ENCODE peak calls at places on chromosomes 12 and 14, in four cellular contexts. One of them, this sample, is unnamed.

GRCh38 chr12:115305867-115306266 is 621.9 kb upstream of the TBX3 start:
- DNase-seq in trophoblast cell: no peak
- DNase-seq in fibroblast of lung: no peak
- DNase-seq in IMR-90: no peak
- DNase-seq in this sample: no peak

GRCh38 chr12:64088431-64089349 is 133.4 kb downstream of the KICS2 start:
- DNase-seq in fibroblast of lung: peak; percentile 96
- DNase-seq in trophoblast cell: peak; percentile 75
- DNase-seq in IMR-90: peak; percentile 97
- DNase-seq in this sample: peak; percentile 96

GRCh38 chr12:42763682-42764081 is 174.1 kb upstream of the PRICKLE1 start:
- DNase-seq in IMR-90: no peak
- DNase-seq in fibroblast of lung: no peak
- DNase-seq in trophoblast cell: no peak
- DNase-seq in this sample: no peak

GRCh38 chr12:117367006-117367638 is 5.7 kb upstream of the NOS1 start:
- DNase-seq in IMR-90: peak; percentile 53
- DNase-seq in trophoblast cell: peak; percentile 74
- DNase-seq in fibroblast of lung: peak; percentile 40
- DNase-seq in this sample: peak; percentile 29

GRCh38 chr12:123164222-123164621 is 13.3 kb upstream of the PITPNM2 start:
- DNase-seq in fibroblast of lung: no peak
- DNase-seq in IMR-90: no peak
- DNase-seq in trophoblast cell: no peak
- DNase-seq in this sample: no peak

GRCh38 chr12:93745304-93745703 is 68.1 kb downstream of the CRADD start:
- DNase-seq in trophoblast cell: no peak
- DNase-seq in fibroblast of lung: no peak
- DNase-seq in IMR-90: no peak
- DNase-seq in this sample: no peak

GRCh38 chr14:65239143-65239672 is 136.9 kb upstream of the MAX start:
- DNase-seq in fibroblast of lung: peak; percentile 94
- DNase-seq in trophoblast cell: peak; percentile 70
- DNase-seq in IMR-90: peak; percentile 77
- DNase-seq in this sample: peak; percentile 92

GRCh38 chr12:56955631-56956256 is 1.7 kb downstream of the RDH16 start:
- DNase-seq in trophoblast cell: no peak
- DNase-seq in fibroblast of lung: no peak
- DNase-seq in IMR-90: peak; percentile 22
- DNase-seq in this sample: no peak

GRCh38 chr12:124750787-124751471 is 112.7 kb downstream of the SCARB1 start:
- DNase-seq in IMR-90: no peak
- DNase-seq in fibroblast of lung: no peak
- DNase-seq in trophoblast cell: no peak
- DNase-seq in this sample: no peak

GRCh38 chr12:123027726-123028445 is 47.4 kb downstream of the ARL6IP4 start:
- DNase-seq in trophoblast cell: no peak
- DNase-seq in IMR-90: no peak
- DNase-seq in fibroblast of lung: no peak
- DNase-seq in this sample: no peak

GRCh38 chr12:72272731-72273498 is 745 bp downstream of the TRHDE start:
- DNase-seq in fibroblast of lung: peak; percentile 70
- DNase-seq in trophoblast cell: no peak
- DNase-seq in IMR-90: peak; percentile 58
- DNase-seq in this sample: peak; percentile 65

GRCh38 chr12:78470354-78471195 is 394.0 kb upstream of the SYT1 start:
- DNase-seq in fibroblast of lung: peak; percentile 53
- DNase-seq in trophoblast cell: peak; percentile 38
- DNase-seq in IMR-90: peak; percentile 60
- DNase-seq in this sample: peak; percentile 42

GRCh38 chr12:115407723-115408122 is 723.7 kb upstream of the TBX3 start:
- DNase-seq in fibroblast of lung: no peak
- DNase-seq in trophoblast cell: no peak
- DNase-seq in IMR-90: no peak
- DNase-seq in this sample: no peak

GRCh38 chr12:131921866-131922769 is 7.0 kb upstream of the PUS1 start:
- DNase-seq in trophoblast cell: no peak
- DNase-seq in fibroblast of lung: no peak
- DNase-seq in IMR-90: no peak
- DNase-seq in this sample: no peak

GRCh38 chr14:25095784-25096390 is 45.9 kb upstream of the STXBP6 start:
- DNase-seq in IMR-90: no peak
- DNase-seq in trophoblast cell: no peak
- DNase-seq in fibroblast of lung: no peak
- DNase-seq in this sample: no peak

GRCh38 chr12:100058482-100059029 is 73.8 kb upstream of the ANKS1B start:
- DNase-seq in fibroblast of lung: peak; percentile 97
- DNase-seq in trophoblast cell: peak; percentile 72
- DNase-seq in IMR-90: peak; percentile 96
- DNase-seq in this sample: peak; percentile 97

GRCh38 chr14:29536886-29537511 is 390.6 kb downstream of the PRKD1 start:
- DNase-seq in fibroblast of lung: peak; percentile 23
- DNase-seq in trophoblast cell: no peak
- DNase-seq in IMR-90: peak; percentile 35
- DNase-seq in this sample: peak; percentile 8

GRCh38 chr12:111692575-111693210 is 6.8 kb downstream of the ACAD10 start:
- DNase-seq in trophoblast cell: no peak
- DNase-seq in IMR-90: peak; percentile 15
- DNase-seq in fibroblast of lung: no peak
- DNase-seq in this sample: no peak

GRCh38 chr12:95541436-95541835 is 9.8 kb downstream of the USP44 start:
- DNase-seq in IMR-90: no peak
- DNase-seq in trophoblast cell: no peak
- DNase-seq in fibroblast of lung: no peak
- DNase-seq in this sample: no peak

GRCh38 chr12:18257251-18257650 is 4.1 kb upstream of the PIK3C2G start:
- DNase-seq in trophoblast cell: no peak
- DNase-seq in IMR-90: no peak
- DNase-seq in fibroblast of lung: no peak
- DNase-seq in this sample: no peak

GRCh38 chr12:14257734-14258467 is 107.6 kb upstream of the ATF7IP start:
- DNase-seq in IMR-90: peak; percentile 100
- DNase-seq in trophoblast cell: peak; percentile 99
- DNase-seq in fibroblast of lung: peak; percentile 100
- DNase-seq in this sample: peak; percentile 100

DNA sequence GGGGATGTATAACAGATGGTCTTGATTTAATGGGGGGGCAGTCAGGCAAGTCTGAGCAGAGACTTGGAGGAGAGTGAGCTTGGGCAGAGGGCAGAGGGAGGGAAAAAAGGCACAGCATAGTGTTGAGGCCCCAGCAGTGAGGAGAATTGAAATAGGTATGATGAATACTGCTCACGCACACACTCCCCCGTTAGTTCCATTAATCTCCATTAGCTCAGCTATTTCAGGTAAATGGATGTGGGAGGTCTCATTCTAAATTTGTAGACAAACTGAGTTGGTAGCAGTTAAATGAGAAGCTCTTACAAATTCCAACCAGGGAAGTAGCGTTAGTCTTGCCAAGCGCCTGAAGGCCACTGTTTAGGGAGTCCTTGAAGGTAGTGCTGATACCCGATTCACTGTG is 66.7 kb upstream of the STON2 start:
- DNase-seq in IMR-90: no peak
- DNase-seq in fibroblast of lung: no peak
- DNase-seq in trophoblast cell: no peak
- DNase-seq in this sample: no peak
- H3K4me1 ChIP-seq in IMR-90: no peaks in the 10 kb centered on the region
- H3K4me1 ChIP-seq in fibroblast of lung: no peaks in the 10 kb centered on the region
- H3K4me1 ChIP-seq in trophoblast cell: no peaks in the 10 kb centered on the region
- H3K4me1 ChIP-seq in this sample: peaks cover 3% of the 10 kb centered on the region

DNA sequence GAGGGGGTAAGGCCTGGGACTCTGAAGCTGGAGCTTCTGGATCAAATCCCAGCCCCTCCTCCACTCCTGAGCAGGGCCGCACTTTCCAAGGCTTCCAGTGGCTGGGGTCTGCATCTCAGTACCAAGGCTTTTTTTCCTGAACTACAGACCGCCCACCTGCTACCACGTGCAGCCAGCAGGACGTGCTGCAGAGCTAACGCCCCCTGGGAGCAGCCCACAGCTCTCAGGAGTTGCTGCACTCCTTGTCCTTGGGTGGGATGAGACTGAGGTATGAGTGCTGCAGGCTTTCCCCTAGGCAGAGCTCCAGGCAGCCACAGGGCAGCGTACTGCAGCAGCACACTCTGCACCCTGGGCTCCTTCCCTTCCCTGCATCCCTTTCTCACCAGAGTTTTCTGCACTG is 25.8 kb downstream of the RBM19 start:
- DNase-seq in fibroblast of lung: no peak
- DNase-seq in IMR-90: no peak
- DNase-seq in trophoblast cell: no peak
- DNase-seq in this sample: no peak
- H3K4me2 ChIP-seq in fibroblast of lung: no peak overlapping the region
- H3K4me2 ChIP-seq in IMR-90: no peak overlapping the region
- H3K4me2 ChIP-seq in trophoblast cell: no peak overlapping the region
- H3K4me2 ChIP-seq in this sample: no peak overlapping the region

DNA sequence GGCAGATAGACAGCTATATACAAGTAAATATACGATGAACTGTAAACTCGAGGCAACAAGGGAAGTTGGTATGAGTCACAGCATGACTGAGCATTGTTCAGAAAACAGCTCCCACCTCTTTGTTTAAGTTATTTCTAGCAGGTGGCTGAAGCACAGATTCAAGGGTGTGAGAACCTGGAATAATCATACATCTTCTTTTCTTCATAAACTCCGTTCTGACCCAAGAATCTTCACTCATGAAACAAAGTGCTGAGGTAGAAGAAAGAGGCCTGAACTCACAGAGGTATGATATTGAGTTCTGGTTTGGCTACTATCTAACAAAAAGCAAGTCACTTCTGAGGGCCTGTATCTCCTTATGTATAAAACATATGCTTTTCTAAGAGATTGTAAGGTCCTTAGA is 364.1 kb upstream of the KITLG start:
- DNase-seq in fibroblast of lung: peak; percentile 68
- DNase-seq in IMR-90: peak; percentile 60
- DNase-seq in trophoblast cell: no peak
- DNase-seq in this sample: peak; percentile 66
- H3K9ac ChIP-seq in fibroblast of lung: no peak overlapping the region
- H3K9ac ChIP-seq in IMR-90: no peak overlapping the region
- H3K9ac ChIP-seq in trophoblast cell: no peak overlapping the region
- H3K9ac ChIP-seq in this sample: no peak overlapping the region

GRCh38 chr14:93962701-93963601 is 13.4 kb downstream of the ASB2 start:
- DNase-seq in trophoblast cell: no peak
- DNase-seq in IMR-90: peak; percentile 74
- DNase-seq in fibroblast of lung: no peak
- DNase-seq in this sample: peak; percentile 16
- H3K4me1 ChIP-seq in trophoblast cell: peaks cover 19% of the 10 kb centered on the region
- H3K4me1 ChIP-seq in IMR-90: peaks cover 32% of the 10 kb centered on the region
- H3K4me1 ChIP-seq in fibroblast of lung: peaks cover 8% of the 10 kb centered on the region
- H3K4me1 ChIP-seq in this sample: peaks cover 39% of the 10 kb centered on the region

GRCh38 chr12:43861847-43862150 is 25.9 kb downstream of the TMEM117 start:
- DNase-seq in fibroblast of lung: peak; percentile 2
- DNase-seq in IMR-90: no peak
- DNase-seq in trophoblast cell: no peak
- DNase-seq in this sample: no peak

GRCh38 chr12:43863770-43864366 is 28.0 kb downstream of the TMEM117 start:
- DNase-seq in trophoblast cell: no peak
- DNase-seq in IMR-90: no peak
- DNase-seq in fibroblast of lung: no peak
- DNase-seq in this sample: no peak

GRCh38 chr12:43858991-43859390 is 23.1 kb downstream of the TMEM117 start:
- DNase-seq in fibroblast of lung: no peak
- DNase-seq in IMR-90: no peak
- DNase-seq in trophoblast cell: no peak
- DNase-seq in this sample: no peak

GRCh38 chr12:43858096-43858495 is 22.2 kb downstream of the TMEM117 start:
- DNase-seq in trophoblast cell: no peak
- DNase-seq in fibroblast of lung: no peak
- DNase-seq in IMR-90: no peak
- DNase-seq in this sample: no peak

GRCh38 chr12:43861015-43861846 is 25.4 kb downstream of the TMEM117 start:
- DNase-seq in IMR-90: peak; percentile 49
- DNase-seq in trophoblast cell: no peak
- DNase-seq in fibroblast of lung: no peak
- DNase-seq in this sample: no peak
- H3K4me2 ChIP-seq in IMR-90: peak overlapping the region; percentile 53
- H3K4me2 ChIP-seq in trophoblast cell: no peak overlapping the region
- H3K4me2 ChIP-seq in fibroblast of lung: no peak overlapping the region
- H3K4me2 ChIP-seq in this sample: no peak overlapping the region

DNA sequence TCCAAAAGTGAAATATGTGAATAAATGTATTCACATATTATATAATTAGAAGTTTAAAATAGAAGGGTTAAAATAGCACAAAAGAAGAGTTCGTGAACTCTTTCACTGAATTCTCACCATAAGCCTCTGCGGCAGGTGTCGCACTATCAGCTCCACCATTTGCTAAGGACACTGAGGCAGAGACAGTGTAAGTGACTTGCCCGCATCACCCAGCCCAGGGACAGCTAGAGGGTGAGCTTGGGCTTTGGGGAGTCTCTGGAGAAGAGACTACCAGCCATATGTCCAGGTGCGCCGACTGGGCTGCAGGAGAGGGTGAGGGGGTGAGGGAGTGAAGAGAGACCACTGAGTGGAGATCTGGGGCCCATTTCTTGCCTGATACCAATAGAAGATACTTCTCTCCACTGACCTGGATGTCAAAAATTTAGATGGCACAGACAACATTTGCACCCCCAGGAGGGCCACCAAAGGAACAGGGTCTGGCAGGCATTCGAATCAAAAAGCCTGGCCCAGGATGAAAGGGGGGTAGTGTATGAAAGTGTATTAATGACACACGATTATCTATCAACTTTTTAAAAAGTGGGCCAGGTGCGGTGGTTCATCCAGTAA is 28.5 kb downstream of the FAIM2 start:
- DNase-seq in IMR-90: no peak
- DNase-seq in fibroblast of lung: no peak
- DNase-seq in trophoblast cell: no peak
- DNase-seq in this sample: no peak
- H3K9ac ChIP-seq in IMR-90: no peak overlapping the region
- H3K9ac ChIP-seq in fibroblast of lung: no peak overlapping the region
- H3K9ac ChIP-seq in trophoblast cell: no peak overlapping the region
- H3K9ac ChIP-seq in this sample: no peak overlapping the region